ENCODE peak calls at places on chromosomes 7 and 10, in ten cellular contexts. One of them, this sample, is unnamed.

GRCh38 chr10:46787321-46787615 is 124.0 kb upstream of the PTPN20 start:
- DNase-seq in BJ: no peak
- DNase-seq in glutamatergic neuron: no peak
- DNase-seq in B cell: peak; percentile 0
- DNase-seq in KBM-7: peak; percentile 33
- DNase-seq in hypothalamus: peak; percentile 39
- DNase-seq in neural progenitor cell: no peak
- DNase-seq in tibial artery: no peak
- DNase-seq in lower lobe of right lung: no peak
- DNase-seq in activated CD8-positive, alpha-beta memory T cell treated with anti-CD3 and anti-CD28 coated beads for 48 hours: no peak
- DNase-seq in this sample: peak; percentile 55

GRCh38 chr7:117582219-117582704 is 102.4 kb downstream of the CFTR start:
- DNase-seq in tibial artery: peak; percentile 83
- DNase-seq in hypothalamus: no peak
- DNase-seq in lower lobe of right lung: no peak
- DNase-seq in neural progenitor cell: peak; percentile 17
- DNase-seq in activated CD8-positive, alpha-beta memory T cell treated with anti-CD3 and anti-CD28 coated beads for 48 hours: no peak
- DNase-seq in KBM-7: no peak
- DNase-seq in B cell: no peak
- DNase-seq in BJ: peak; percentile 79
- DNase-seq in glutamatergic neuron: no peak
- DNase-seq in this sample: no peak

GRCh38 chr7:70177166-70177565 is 578.9 kb downstream of the AUTS2 start:
- DNase-seq in tibial artery: no peak
- DNase-seq in hypothalamus: no peak
- DNase-seq in activated CD8-positive, alpha-beta memory T cell treated with anti-CD3 and anti-CD28 coated beads for 48 hours: no peak
- DNase-seq in neural progenitor cell: no peak
- DNase-seq in BJ: no peak
- DNase-seq in lower lobe of right lung: no peak
- DNase-seq in KBM-7: no peak
- DNase-seq in B cell: no peak
- DNase-seq in glutamatergic neuron: no peak
- DNase-seq in this sample: no peak

GRCh38 chr7:82443044-82443800 is at the start of gene CACNA2D1:
- DNase-seq in activated CD8-positive, alpha-beta memory T cell treated with anti-CD3 and anti-CD28 coated beads for 48 hours: no peak
- DNase-seq in hypothalamus: peak; percentile 43
- DNase-seq in lower lobe of right lung: no peak
- DNase-seq in BJ: no peak
- DNase-seq in B cell: peak; percentile 40
- DNase-seq in neural progenitor cell: peak; percentile 83
- DNase-seq in KBM-7: peak; percentile 38
- DNase-seq in tibial artery: no peak
- DNase-seq in glutamatergic neuron: peak; percentile 52
- DNase-seq in this sample: no peak

GRCh38 chr10:43981232-43981631 is 332.6 kb upstream of the ZNF32 start:
- DNase-seq in neural progenitor cell: no peak
- DNase-seq in tibial artery: no peak
- DNase-seq in glutamatergic neuron: no peak
- DNase-seq in activated CD8-positive, alpha-beta memory T cell treated with anti-CD3 and anti-CD28 coated beads for 48 hours: no peak
- DNase-seq in lower lobe of right lung: no peak
- DNase-seq in KBM-7: no peak
- DNase-seq in B cell: no peak
- DNase-seq in hypothalamus: no peak
- DNase-seq in BJ: no peak
- DNase-seq in this sample: no peak

GRCh38 chr7:45982132-45982531 is 61.1 kb upstream of the IGFBP3 start:
- DNase-seq in KBM-7: no peak
- DNase-seq in BJ: no peak
- DNase-seq in B cell: no peak
- DNase-seq in glutamatergic neuron: no peak
- DNase-seq in tibial artery: no peak
- DNase-seq in lower lobe of right lung: no peak
- DNase-seq in neural progenitor cell: no peak
- DNase-seq in hypothalamus: no peak
- DNase-seq in activated CD8-positive, alpha-beta memory T cell treated with anti-CD3 and anti-CD28 coated beads for 48 hours: no peak
- DNase-seq in this sample: no peak

GRCh38 chr10:84302223-84302622 is 26.2 kb upstream of the CCSER2 start:
- DNase-seq in tibial artery: no peak
- DNase-seq in lower lobe of right lung: no peak
- DNase-seq in hypothalamus: no peak
- DNase-seq in activated CD8-positive, alpha-beta memory T cell treated with anti-CD3 and anti-CD28 coated beads for 48 hours: no peak
- DNase-seq in KBM-7: no peak
- DNase-seq in neural progenitor cell: no peak
- DNase-seq in glutamatergic neuron: no peak
- DNase-seq in BJ: no peak
- DNase-seq in B cell: no peak
- DNase-seq in this sample: no peak

GRCh38 chr7:141208539-141208938 is 134.7 kb downstream of the TMEM178B start:
- DNase-seq in tibial artery: no peak
- DNase-seq in KBM-7: no peak
- DNase-seq in neural progenitor cell: no peak
- DNase-seq in BJ: no peak
- DNase-seq in lower lobe of right lung: no peak
- DNase-seq in activated CD8-positive, alpha-beta memory T cell treated with anti-CD3 and anti-CD28 coated beads for 48 hours: no peak
- DNase-seq in glutamatergic neuron: no peak
- DNase-seq in hypothalamus: no peak
- DNase-seq in B cell: no peak
- DNase-seq in this sample: no peak

GRCh38 chr10:64586930-64587503 is 1065.8 kb downstream of the REEP3 start:
- DNase-seq in glutamatergic neuron: no peak
- DNase-seq in neural progenitor cell: no peak
- DNase-seq in KBM-7: no peak
- DNase-seq in B cell: no peak
- DNase-seq in tibial artery: no peak
- DNase-seq in hypothalamus: no peak
- DNase-seq in BJ: no peak
- DNase-seq in lower lobe of right lung: no peak
- DNase-seq in activated CD8-positive, alpha-beta memory T cell treated with anti-CD3 and anti-CD28 coated beads for 48 hours: no peak
- DNase-seq in this sample: no peak

GRCh38 chr10:95605163-95605562 is 44.0 kb upstream of the SORBS1 start:
- DNase-seq in B cell: no peak
- DNase-seq in hypothalamus: no peak
- DNase-seq in glutamatergic neuron: no peak
- DNase-seq in KBM-7: no peak
- DNase-seq in tibial artery: peak; percentile 63
- DNase-seq in BJ: no peak
- DNase-seq in activated CD8-positive, alpha-beta memory T cell treated with anti-CD3 and anti-CD28 coated beads for 48 hours: no peak
- DNase-seq in neural progenitor cell: no peak
- DNase-seq in lower lobe of right lung: no peak
- DNase-seq in this sample: no peak

GRCh38 chr7:116145245-116145852 is 65.0 kb upstream of the TES start:
- DNase-seq in BJ: no peak
- DNase-seq in B cell: no peak
- DNase-seq in activated CD8-positive, alpha-beta memory T cell treated with anti-CD3 and anti-CD28 coated beads for 48 hours: no peak
- DNase-seq in KBM-7: no peak
- DNase-seq in neural progenitor cell: no peak
- DNase-seq in hypothalamus: no peak
- DNase-seq in glutamatergic neuron: no peak
- DNase-seq in lower lobe of right lung: no peak
- DNase-seq in tibial artery: no peak
- DNase-seq in this sample: no peak

GRCh38 chr7:97959046-97959445 is 30.9 kb downstream of the OCM2 start:
- DNase-seq in activated CD8-positive, alpha-beta memory T cell treated with anti-CD3 and anti-CD28 coated beads for 48 hours: no peak
- DNase-seq in glutamatergic neuron: no peak
- DNase-seq in tibial artery: no peak
- DNase-seq in lower lobe of right lung: no peak
- DNase-seq in KBM-7: no peak
- DNase-seq in B cell: no peak
- DNase-seq in BJ: no peak
- DNase-seq in hypothalamus: no peak
- DNase-seq in neural progenitor cell: no peak
- DNase-seq in this sample: no peak

GRCh38 chr7:8436965-8437364 is 3.6 kb downstream of the NXPH1 start:
- DNase-seq in lower lobe of right lung: no peak
- DNase-seq in tibial artery: no peak
- DNase-seq in KBM-7: peak; percentile 55
- DNase-seq in glutamatergic neuron: peak; percentile 87
- DNase-seq in BJ: no peak
- DNase-seq in neural progenitor cell: peak; percentile 82
- DNase-seq in hypothalamus: peak; percentile 18
- DNase-seq in activated CD8-positive, alpha-beta memory T cell treated with anti-CD3 and anti-CD28 coated beads for 48 hours: no peak
- DNase-seq in B cell: no peak
- DNase-seq in this sample: peak; percentile 87

GRCh38 chr7:141945356-141945755 is 1.4 kb downstream of the CLEC5A start:
- DNase-seq in neural progenitor cell: no peak
- DNase-seq in tibial artery: no peak
- DNase-seq in B cell: no peak
- DNase-seq in glutamatergic neuron: no peak
- DNase-seq in lower lobe of right lung: no peak
- DNase-seq in activated CD8-positive, alpha-beta memory T cell treated with anti-CD3 and anti-CD28 coated beads for 48 hours: no peak
- DNase-seq in BJ: no peak
- DNase-seq in KBM-7: peak; percentile 79
- DNase-seq in hypothalamus: no peak
- DNase-seq in this sample: no peak

GRCh38 chr10:89550509-89550908 is 15.1 kb upstream of the SLC16A12 start:
- DNase-seq in B cell: no peak
- DNase-seq in hypothalamus: no peak
- DNase-seq in glutamatergic neuron: no peak
- DNase-seq in KBM-7: no peak
- DNase-seq in neural progenitor cell: no peak
- DNase-seq in tibial artery: no peak
- DNase-seq in BJ: no peak
- DNase-seq in activated CD8-positive, alpha-beta memory T cell treated with anti-CD3 and anti-CD28 coated beads for 48 hours: no peak
- DNase-seq in lower lobe of right lung: no peak
- DNase-seq in this sample: no peak

GRCh38 chr10:66350622-66351399 is 575.0 kb upstream of the LRRTM3 start:
- DNase-seq in KBM-7: no peak
- DNase-seq in BJ: no peak
- DNase-seq in activated CD8-positive, alpha-beta memory T cell treated with anti-CD3 and anti-CD28 coated beads for 48 hours: no peak
- DNase-seq in hypothalamus: no peak
- DNase-seq in B cell: no peak
- DNase-seq in lower lobe of right lung: no peak
- DNase-seq in neural progenitor cell: no peak
- DNase-seq in glutamatergic neuron: no peak
- DNase-seq in tibial artery: no peak
- DNase-seq in this sample: no peak

GRCh38 chr10:15780353-15781135 is 60.8 kb upstream of the ITGA8 start:
- DNase-seq in tibial artery: peak; percentile 67
- DNase-seq in lower lobe of right lung: no peak
- DNase-seq in BJ: no peak
- DNase-seq in neural progenitor cell: no peak
- DNase-seq in activated CD8-positive, alpha-beta memory T cell treated with anti-CD3 and anti-CD28 coated beads for 48 hours: no peak
- DNase-seq in KBM-7: no peak
- DNase-seq in hypothalamus: no peak
- DNase-seq in B cell: no peak
- DNase-seq in glutamatergic neuron: no peak
- DNase-seq in this sample: no peak

GRCh38 chr7:20407585-20408466 is 77.1 kb downstream of the ITGB8 start:
- DNase-seq in KBM-7: no peak
- DNase-seq in lower lobe of right lung: peak; percentile 69
- DNase-seq in neural progenitor cell: peak; percentile 34
- DNase-seq in tibial artery: peak; percentile 54
- DNase-seq in hypothalamus: no peak
- DNase-seq in activated CD8-positive, alpha-beta memory T cell treated with anti-CD3 and anti-CD28 coated beads for 48 hours: no peak
- DNase-seq in BJ: peak; percentile 22
- DNase-seq in B cell: no peak
- DNase-seq in glutamatergic neuron: no peak
- DNase-seq in this sample: no peak

GRCh38 chr7:30743371-30744074 is 8.4 kb upstream of the INMT start:
- DNase-seq in glutamatergic neuron: no peak
- DNase-seq in KBM-7: no peak
- DNase-seq in activated CD8-positive, alpha-beta memory T cell treated with anti-CD3 and anti-CD28 coated beads for 48 hours: no peak
- DNase-seq in lower lobe of right lung: no peak
- DNase-seq in B cell: no peak
- DNase-seq in tibial artery: no peak
- DNase-seq in neural progenitor cell: no peak
- DNase-seq in hypothalamus: no peak
- DNase-seq in BJ: no peak
- DNase-seq in this sample: peak; percentile 58

GRCh38 chr7:26853788-26854393 is 10.5 kb downstream of the SKAP2 start:
- DNase-seq in neural progenitor cell: peak; percentile 39
- DNase-seq in BJ: no peak
- DNase-seq in lower lobe of right lung: no peak
- DNase-seq in B cell: no peak
- DNase-seq in hypothalamus: no peak
- DNase-seq in glutamatergic neuron: no peak
- DNase-seq in tibial artery: no peak
- DNase-seq in KBM-7: peak; percentile 63
- DNase-seq in activated CD8-positive, alpha-beta memory T cell treated with anti-CD3 and anti-CD28 coated beads for 48 hours: no peak
- DNase-seq in this sample: peak; percentile 83

GRCh38 chr7:7099584-7100014 is 82.7 kb upstream of the C1GALT1 start:
- DNase-seq in activated CD8-positive, alpha-beta memory T cell treated with anti-CD3 and anti-CD28 coated beads for 48 hours: no peak
- DNase-seq in neural progenitor cell: peak; percentile 86
- DNase-seq in lower lobe of right lung: peak; percentile 59
- DNase-seq in hypothalamus: peak; percentile 25
- DNase-seq in tibial artery: peak; percentile 73
- DNase-seq in B cell: no peak
- DNase-seq in BJ: peak; percentile 72
- DNase-seq in glutamatergic neuron: peak; percentile 79
- DNase-seq in KBM-7: peak; percentile 63
- DNase-seq in this sample: no peak

GRCh38 chr10:43390791-43391190 is 18.2 kb downstream of the HNRNPF start:
- DNase-seq in KBM-7: peak; percentile 51
- DNase-seq in BJ: no peak
- DNase-seq in activated CD8-positive, alpha-beta memory T cell treated with anti-CD3 and anti-CD28 coated beads for 48 hours: no peak
- DNase-seq in B cell: no peak
- DNase-seq in tibial artery: no peak
- DNase-seq in neural progenitor cell: peak; percentile 64
- DNase-seq in glutamatergic neuron: no peak
- DNase-seq in hypothalamus: peak; percentile 64
- DNase-seq in lower lobe of right lung: no peak
- DNase-seq in this sample: no peak

GRCh38 chr7:28378574-28379149 is 33.7 kb upstream of the CREB5 start:
- DNase-seq in BJ: no peak
- DNase-seq in lower lobe of right lung: no peak
- DNase-seq in B cell: no peak
- DNase-seq in tibial artery: no peak
- DNase-seq in activated CD8-positive, alpha-beta memory T cell treated with anti-CD3 and anti-CD28 coated beads for 48 hours: no peak
- DNase-seq in hypothalamus: no peak
- DNase-seq in neural progenitor cell: no peak
- DNase-seq in glutamatergic neuron: no peak
- DNase-seq in KBM-7: no peak
- DNase-seq in this sample: no peak

GRCh38 chr7:124765401-124766352 is at the start of gene GPR37:
- DNase-seq in glutamatergic neuron: peak; percentile 75
- DNase-seq in hypothalamus: peak; percentile 90
- DNase-seq in neural progenitor cell: peak; percentile 84
- DNase-seq in KBM-7: peak; percentile 64
- DNase-seq in B cell: peak; percentile 41
- DNase-seq in BJ: no peak
- DNase-seq in lower lobe of right lung: peak; percentile 69
- DNase-seq in tibial artery: no peak
- DNase-seq in activated CD8-positive, alpha-beta memory T cell treated with anti-CD3 and anti-CD28 coated beads for 48 hours: no peak
- DNase-seq in this sample: no peak

GRCh38 chr7:90244909-90245841 is at the start of gene CFAP69:
- DNase-seq in neural progenitor cell: peak; percentile 96
- DNase-seq in KBM-7: peak; percentile 87
- DNase-seq in lower lobe of right lung: peak; percentile 94
- DNase-seq in B cell: peak; percentile 73
- DNase-seq in BJ: peak; percentile 28
- DNase-seq in hypothalamus: peak; percentile 83
- DNase-seq in tibial artery: peak; percentile 89
- DNase-seq in glutamatergic neuron: peak; percentile 97
- DNase-seq in activated CD8-positive, alpha-beta memory T cell treated with anti-CD3 and anti-CD28 coated beads for 48 hours: peak; percentile 57
- DNase-seq in this sample: peak; percentile 89

GRCh38 chr10:132185601-132186487 is 904 bp upstream of the DPYSL4 start:
- DNase-seq in neural progenitor cell: peak; percentile 84
- DNase-seq in BJ: no peak
- DNase-seq in glutamatergic neuron: peak; percentile 59
- DNase-seq in B cell: peak; percentile 75
- DNase-seq in hypothalamus: no peak
- DNase-seq in tibial artery: no peak
- DNase-seq in lower lobe of right lung: no peak
- DNase-seq in KBM-7: peak; percentile 30
- DNase-seq in activated CD8-positive, alpha-beta memory T cell treated with anti-CD3 and anti-CD28 coated beads for 48 hours: no peak
- DNase-seq in this sample: no peak

GRCh38 chr7:137146552-137146961 is 197.0 kb downstream of the PTN start:
- DNase-seq in lower lobe of right lung: no peak
- DNase-seq in hypothalamus: no peak
- DNase-seq in B cell: no peak
- DNase-seq in tibial artery: no peak
- DNase-seq in glutamatergic neuron: no peak
- DNase-seq in BJ: peak; percentile 72
- DNase-seq in activated CD8-positive, alpha-beta memory T cell treated with anti-CD3 and anti-CD28 coated beads for 48 hours: no peak
- DNase-seq in KBM-7: no peak
- DNase-seq in neural progenitor cell: no peak
- DNase-seq in this sample: no peak

GRCh38 chr7:107167483-107168232 is 1.1 kb upstream of the HBP1 start:
- DNase-seq in glutamatergic neuron: no peak
- DNase-seq in KBM-7: peak; percentile 82
- DNase-seq in BJ: peak; percentile 44
- DNase-seq in lower lobe of right lung: peak; percentile 74
- DNase-seq in hypothalamus: peak; percentile 60
- DNase-seq in tibial artery: no peak
- DNase-seq in activated CD8-positive, alpha-beta memory T cell treated with anti-CD3 and anti-CD28 coated beads for 48 hours: no peak
- DNase-seq in neural progenitor cell: peak; percentile 74
- DNase-seq in B cell: peak; percentile 29
- DNase-seq in this sample: peak; percentile 81

This sample was measured in Karpas-422.